ENCODE peak calls at places on chromosomes 3 and 15, in five cellular contexts. One of them, this sample, is unnamed.

GRCh38 chr3:87318609-87319008 is 42.2 kb upstream of the POU1F1 start:
- DNase-seq in keratinocyte: no peak
- DNase-seq in stomach: no peak
- DNase-seq in vagina: no peak
- DNase-seq in CD8-positive, alpha-beta memory T cell: no peak
- DNase-seq in this sample: no peak

GRCh38 chr15:60130398-60130797 is 126.3 kb downstream of the FOXB1 start:
- DNase-seq in CD8-positive, alpha-beta memory T cell: no peak
- DNase-seq in keratinocyte: no peak
- DNase-seq in stomach: no peak
- DNase-seq in vagina: no peak
- DNase-seq in this sample: no peak

GRCh38 chr3:129535075-129535474 is 6.6 kb downstream of the RHO start:
- DNase-seq in stomach: no peak
- DNase-seq in CD8-positive, alpha-beta memory T cell: no peak
- DNase-seq in vagina: no peak
- DNase-seq in keratinocyte: no peak
- DNase-seq in this sample: no peak

GRCh38 chr3:196837819-196838420 is 29.8 kb upstream of the SENP5 start:
- DNase-seq in vagina: no peak
- DNase-seq in stomach: peak; percentile 74
- DNase-seq in CD8-positive, alpha-beta memory T cell: peak; percentile 61
- DNase-seq in keratinocyte: peak; percentile 17
- DNase-seq in this sample: no peak

GRCh38 chr3:32438596-32439344 is 47.1 kb downstream of the CMTM7 start:
- DNase-seq in stomach: no peak
- DNase-seq in keratinocyte: no peak
- DNase-seq in vagina: peak; percentile 25
- DNase-seq in CD8-positive, alpha-beta memory T cell: no peak
- DNase-seq in this sample: no peak

GRCh38 chr3:69901802-69902201 is 97.7 kb upstream of the SAMMSON start:
- DNase-seq in CD8-positive, alpha-beta memory T cell: no peak
- DNase-seq in keratinocyte: no peak
- DNase-seq in stomach: no peak
- DNase-seq in vagina: no peak
- DNase-seq in this sample: no peak

GRCh38 chr3:30768703-30769550 is 125.5 kb downstream of the GADL1 start:
- DNase-seq in keratinocyte: no peak
- DNase-seq in CD8-positive, alpha-beta memory T cell: peak; percentile 51
- DNase-seq in vagina: no peak
- DNase-seq in stomach: peak; percentile 76
- DNase-seq in this sample: peak; percentile 78

GRCh38 chr3:40309925-40310635 is 573 bp downstream of the EIF1B start:
- DNase-seq in vagina: no peak
- DNase-seq in keratinocyte: peak; percentile 7
- DNase-seq in CD8-positive, alpha-beta memory T cell: peak; percentile 17
- DNase-seq in stomach: peak; percentile 33
- DNase-seq in this sample: no peak

GRCh38 chr15:91100561-91101355 is 701 bp downstream of the SV2B start:
- DNase-seq in CD8-positive, alpha-beta memory T cell: no peak
- DNase-seq in keratinocyte: no peak
- DNase-seq in stomach: no peak
- DNase-seq in vagina: peak; percentile 6
- DNase-seq in this sample: no peak

GRCh38 chr3:149934524-149934923 is 36.2 kb downstream of the PFN2 start:
- DNase-seq in CD8-positive, alpha-beta memory T cell: no peak
- DNase-seq in vagina: no peak
- DNase-seq in keratinocyte: no peak
- DNase-seq in stomach: no peak
- DNase-seq in this sample: no peak

GRCh38 chr3:107676469-107677309 is 153.9 kb downstream of the BBX start:
- DNase-seq in CD8-positive, alpha-beta memory T cell: no peak
- DNase-seq in keratinocyte: no peak
- DNase-seq in vagina: no peak
- DNase-seq in stomach: no peak
- DNase-seq in this sample: no peak

GRCh38 chr3:74443102-74443501 is 171.4 kb downstream of the CNTN3 start:
- DNase-seq in stomach: no peak
- DNase-seq in keratinocyte: no peak
- DNase-seq in CD8-positive, alpha-beta memory T cell: no peak
- DNase-seq in vagina: no peak
- DNase-seq in this sample: no peak

GRCh38 chr3:177321819-177322218 is 124.5 kb upstream of the TBL1XR1 start:
- DNase-seq in CD8-positive, alpha-beta memory T cell: no peak
- DNase-seq in stomach: no peak
- DNase-seq in vagina: no peak
- DNase-seq in keratinocyte: no peak
- DNase-seq in this sample: no peak

GRCh38 chr15:68114356-68114755 is 60.2 kb downstream of the PIAS1 start:
- DNase-seq in stomach: no peak
- DNase-seq in keratinocyte: no peak
- DNase-seq in vagina: no peak
- DNase-seq in CD8-positive, alpha-beta memory T cell: no peak
- DNase-seq in this sample: no peak

GRCh38 chr15:91952216-91952615 is 98.7 kb downstream of the SLCO3A1 start:
- DNase-seq in keratinocyte: no peak
- DNase-seq in stomach: no peak
- DNase-seq in vagina: no peak
- DNase-seq in CD8-positive, alpha-beta memory T cell: no peak
- DNase-seq in this sample: no peak

GRCh38 chr3:50600841-50601591 is 10.6 kb downstream of the CISH start:
- DNase-seq in vagina: no peak
- DNase-seq in stomach: peak; percentile 97
- DNase-seq in keratinocyte: no peak
- DNase-seq in CD8-positive, alpha-beta memory T cell: peak; percentile 57
- DNase-seq in this sample: peak; percentile 99

GRCh38 chr3:187613557-187613956 is 56.6 kb downstream of the SST start:
- DNase-seq in vagina: no peak
- DNase-seq in keratinocyte: no peak
- DNase-seq in CD8-positive, alpha-beta memory T cell: no peak
- DNase-seq in stomach: no peak
- DNase-seq in this sample: no peak

GRCh38 chr3:25938566-25939325 is 148.9 kb downstream of the OXSM start:
- DNase-seq in keratinocyte: no peak
- DNase-seq in stomach: no peak
- DNase-seq in CD8-positive, alpha-beta memory T cell: no peak
- DNase-seq in vagina: no peak
- DNase-seq in this sample: no peak

GRCh38 chr3:144142151-144142855 is 170.7 kb downstream of the DIPK2A start:
- DNase-seq in stomach: no peak
- DNase-seq in vagina: no peak
- DNase-seq in keratinocyte: no peak
- DNase-seq in CD8-positive, alpha-beta memory T cell: no peak
- DNase-seq in this sample: no peak

GRCh38 chr3:71541313-71541712 is 42.2 kb downstream of the FOXP1 start:
- DNase-seq in stomach: no peak
- DNase-seq in vagina: no peak
- DNase-seq in CD8-positive, alpha-beta memory T cell: no peak
- DNase-seq in keratinocyte: no peak
- DNase-seq in this sample: no peak

GRCh38 chr3:71546781-71547180 is 36.7 kb downstream of the FOXP1 start:
- DNase-seq in vagina: no peak
- DNase-seq in keratinocyte: no peak
- DNase-seq in stomach: no peak
- DNase-seq in CD8-positive, alpha-beta memory T cell: no peak
- DNase-seq in this sample: no peak

GRCh38 chr3:71545330-71545729 is 38.2 kb downstream of the FOXP1 start:
- DNase-seq in keratinocyte: no peak
- DNase-seq in vagina: no peak
- DNase-seq in stomach: no peak
- DNase-seq in CD8-positive, alpha-beta memory T cell: no peak
- DNase-seq in this sample: no peak

GRCh38 chr3:71542548-71543370 is 40.8 kb downstream of the FOXP1 start:
- DNase-seq in vagina: no peak
- DNase-seq in stomach: peak; percentile 36
- DNase-seq in keratinocyte: no peak
- DNase-seq in CD8-positive, alpha-beta memory T cell: no peak
- DNase-seq in this sample: peak; percentile 93

GRCh38 chr3:71543371-71544016 is 40.0 kb downstream of the FOXP1 start:
- DNase-seq in CD8-positive, alpha-beta memory T cell: no peak
- DNase-seq in vagina: no peak
- DNase-seq in keratinocyte: no peak
- DNase-seq in stomach: no peak
- DNase-seq in this sample: no peak
- H3K4me1 ChIP-seq in CD8-positive, alpha-beta memory T cell: no peaks in the 10 kb centered on the region
- H3K4me1 ChIP-seq in vagina: peaks cover 20% of the 10 kb centered on the region
- H3K4me1 ChIP-seq in keratinocyte: peaks cover 11% of the 10 kb centered on the region
- H3K4me1 ChIP-seq in stomach: peaks cover 14% of the 10 kb centered on the region
- H3K4me1 ChIP-seq in this sample: no peaks in the 10 kb centered on the region

DNA sequence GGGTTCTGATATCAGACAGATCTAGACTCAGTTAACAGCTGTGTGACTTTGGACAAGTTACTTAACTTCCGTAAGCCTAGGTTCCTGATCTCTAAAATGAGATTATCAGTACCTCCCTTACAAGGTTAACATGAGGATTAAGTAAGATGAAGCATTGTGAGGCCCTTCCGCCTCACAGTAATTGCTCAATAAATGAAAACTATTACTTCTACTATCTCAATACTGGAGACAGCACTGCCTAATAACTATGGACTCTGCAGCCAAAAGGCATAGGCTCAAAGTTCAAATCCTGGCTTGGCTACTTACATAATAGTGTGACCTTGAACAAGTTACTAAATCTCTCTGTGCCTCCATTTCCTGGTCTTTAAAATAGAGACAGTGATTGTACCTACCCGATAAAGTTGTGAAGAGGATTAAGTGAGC is 82.0 kb upstream of the ATP11B start:
- DNase-seq in stomach: no peak
- DNase-seq in vagina: no peak
- DNase-seq in keratinocyte: no peak
- DNase-seq in CD8-positive, alpha-beta memory T cell: no peak
- DNase-seq in this sample: no peak
- H3K4me1 ChIP-seq in stomach: peaks cover 5% of the 10 kb centered on the region
- H3K4me1 ChIP-seq in vagina: no peaks in the 10 kb centered on the region
- H3K4me1 ChIP-seq in keratinocyte: no peaks in the 10 kb centered on the region
- H3K4me1 ChIP-seq in CD8-positive, alpha-beta memory T cell: no peaks in the 10 kb centered on the region
- H3K4me1 ChIP-seq in this sample: no peaks in the 10 kb centered on the region

GRCh38 chr3:192570757-192571156 is 156.6 kb downstream of the FGF12 start:
- DNase-seq in vagina: no peak
- DNase-seq in CD8-positive, alpha-beta memory T cell: no peak
- DNase-seq in keratinocyte: no peak
- DNase-seq in stomach: no peak
- DNase-seq in this sample: no peak

GRCh38 chr3:192571197-192571791 is 156.0 kb downstream of the FGF12 start:
- DNase-seq in stomach: peak; percentile 54
- DNase-seq in keratinocyte: no peak
- DNase-seq in vagina: no peak
- DNase-seq in CD8-positive, alpha-beta memory T cell: no peak
- DNase-seq in this sample: peak; percentile 79

GRCh38 chr3:192570315-192570714 is 157.0 kb downstream of the FGF12 start:
- DNase-seq in CD8-positive, alpha-beta memory T cell: no peak
- DNase-seq in keratinocyte: no peak
- DNase-seq in stomach: no peak
- DNase-seq in vagina: no peak
- DNase-seq in this sample: no peak

GRCh38 chr3:192575879-192576506 is 151.3 kb downstream of the FGF12 start:
- DNase-seq in CD8-positive, alpha-beta memory T cell: no peak
- DNase-seq in stomach: no peak
- DNase-seq in keratinocyte: no peak
- DNase-seq in vagina: no peak
- DNase-seq in this sample: no peak

DNA sequence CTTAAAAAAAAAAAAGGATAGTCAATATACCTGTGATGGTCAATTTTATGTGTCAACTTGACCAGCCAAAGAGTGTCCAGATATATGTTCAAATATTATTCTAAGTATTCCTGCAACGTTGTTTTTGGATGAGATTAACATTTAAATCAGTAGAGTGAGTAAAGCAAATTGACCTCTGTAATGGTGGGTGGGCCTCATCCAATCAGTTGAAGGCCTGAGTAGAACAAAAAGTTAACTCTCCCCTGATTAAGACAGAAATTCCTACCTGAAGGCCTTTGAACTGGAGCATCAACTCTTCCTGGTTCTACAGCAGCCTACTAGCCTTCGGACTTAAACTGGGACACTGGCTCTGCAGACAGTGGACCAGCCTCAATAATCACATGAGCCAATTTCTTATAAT is 154.1 kb downstream of the FGF12 start:
- DNase-seq in keratinocyte: no peak
- DNase-seq in stomach: no peak
- DNase-seq in CD8-positive, alpha-beta memory T cell: no peak
- DNase-seq in vagina: no peak
- DNase-seq in this sample: no peak
- H3K4me1 ChIP-seq in keratinocyte: peaks cover 4% of the 10 kb centered on the region
- H3K4me1 ChIP-seq in stomach: peaks cover 5% of the 10 kb centered on the region
- H3K4me1 ChIP-seq in CD8-positive, alpha-beta memory T cell: no peaks in the 10 kb centered on the region
- H3K4me1 ChIP-seq in vagina: no peaks in the 10 kb centered on the region
- H3K4me1 ChIP-seq in this sample: peaks cover 3% of the 10 kb centered on the region

GRCh38 chr3:127784283-127784682 is 38.0 kb downstream of the MGLL start:
- DNase-seq in CD8-positive, alpha-beta memory T cell: no peak
- DNase-seq in stomach: no peak
- DNase-seq in vagina: no peak
- DNase-seq in keratinocyte: no peak
- DNase-seq in this sample: peak; percentile 44
- H3K4me1 ChIP-seq in CD8-positive, alpha-beta memory T cell: no peaks in the 10 kb centered on the region
- H3K4me1 ChIP-seq in stomach: peaks cover 38% of the 10 kb centered on the region
- H3K4me1 ChIP-seq in vagina: peaks cover 53% of the 10 kb centered on the region
- H3K4me1 ChIP-seq in keratinocyte: peaks cover 14% of the 10 kb centered on the region
- H3K4me1 ChIP-seq in this sample: peaks cover 34% of the 10 kb centered on the region